ENCODE peak calls at places on chromosomes 12 and 14, in six cellular contexts. U is mammary epithelial cell, R is trophoblast cell, X is neural progenitor cell, V is PC-3, Q is astrocyte. D is an unnamed sample.

GRCh38 chr12:40917561-40917960 is 225.3 kb downstream of the CNTN1 start:
- DNase-seq in X (no peak), V (peak), U (no peak), Q (no peak), R (no peak), D (no peak)

GRCh38 chr12:65277994-65278575 is 398 bp upstream of the MSRB3 start:
- DNase-seq in U (no peak), X (peak), V (no peak), Q (no peak), R (no peak), D (peak)

GRCh38 chr14:95935228-95935822 is 58.7 kb downstream of the TUNAR start:
- DNase-seq in X (peak), Q (peak), R (peak), V (peak), U (peak), D (peak)

GRCh38 chr14:29857545-29857944 is 70.1 kb downstream of the PRKD1 start:
- DNase-seq in U (no peak), R (no peak), X (no peak), Q (no peak), V (no peak), D (no peak)

GRCh38 chr12:81141220-81141619 is 63.3 kb downstream of the ACSS3 start:
- DNase-seq in X (peak), R (peak), U (peak), Q (no peak), V (no peak), D (no peak)

GRCh38 chr12:9349888-9350885 is 142.0 kb upstream of the PZP start:
- DNase-seq in V (peak), X (no peak), R (no peak), U (peak), Q (peak), D (peak)

GRCh38 chr14:84785997-84786396 is 743.9 kb upstream of the FLRT2 start:
- DNase-seq in U (no peak), Q (peak), R (no peak), X (no peak), V (no peak), D (peak)

GRCh38 chr12:4943938-4944284 is 34.2 kb downstream of the KCNA1 start:
- DNase-seq in Q (no peak), V (no peak), U (no peak), R (no peak), X (no peak), D (no peak)

GRCh38 chr14:94601961-94602391 is 10.2 kb upstream of the SERPINA3 start:
- DNase-seq in X (no peak), U (peak), R (no peak), Q (peak), V (peak), D (peak)

GRCh38 chr14:95445161-95445560 is 71.3 kb downstream of the SYNE3 start:
- DNase-seq in Q (no peak), R (no peak), X (no peak), U (no peak), V (peak), D (no peak)

GRCh38 chr14:63603749-63604277 is 37.9 kb downstream of the WDR89 start:
- DNase-seq in X (no peak), Q (no peak), V (no peak), U (no peak), R (no peak), D (no peak)

GRCh38 chr12:67517181-67517887 is 131.2 kb upstream of the DYRK2 start:
- DNase-seq in V (peak), Q (peak), X (no peak), U (peak), R (no peak), D (no peak)

DNA sequence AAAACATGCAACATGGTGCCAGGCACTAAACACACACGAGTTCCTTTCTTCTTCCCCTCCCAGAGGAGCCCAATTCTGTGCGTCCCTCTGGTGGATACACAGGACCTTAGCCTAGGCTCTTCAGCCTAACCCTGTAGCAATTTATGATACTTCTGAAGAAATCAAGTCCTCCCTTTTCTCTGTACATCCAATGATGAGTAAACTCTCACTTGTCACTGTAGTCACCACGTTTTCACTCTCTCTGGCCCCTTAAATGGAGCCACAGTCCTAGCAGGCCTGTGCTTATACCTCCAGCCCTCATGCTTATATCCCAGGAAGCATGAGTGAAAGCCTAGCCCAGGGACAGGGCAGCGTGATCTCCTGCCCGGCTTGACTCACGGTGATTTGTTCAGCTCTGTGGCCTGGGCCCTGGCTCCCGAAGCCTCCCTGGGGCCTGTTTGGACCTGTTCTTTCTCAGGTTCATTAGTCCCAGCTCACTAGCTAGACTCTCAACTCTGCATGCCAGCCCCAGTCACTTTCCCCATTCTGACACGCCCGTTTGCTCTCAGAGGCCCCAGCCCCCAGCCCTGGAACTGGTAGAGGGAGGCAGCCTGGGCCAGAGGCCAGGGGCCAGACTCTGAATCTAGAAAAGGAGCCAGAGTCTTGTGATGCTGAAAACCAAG is 24.1 kb upstream of the PLEKHG3 start:
- DNase-seq in V (peak), U (peak), R (no peak), X (no peak), Q (peak), D (no peak)
- H2AFZ ChIP-seq in V (peak), U (peak), R (peak), X (peak), Q (peak), D (peak)

GRCh38 chr14:81464253-81465001 is 64.3 kb upstream of the STON2 start:
- DNase-seq in U (peak), X (peak), V (peak), R (peak), Q (peak), D (peak)
- H3K9ac ChIP-seq in U (peak), X (no peak), V (peak), R (no peak), Q (peak), D (peak)

DNA sequence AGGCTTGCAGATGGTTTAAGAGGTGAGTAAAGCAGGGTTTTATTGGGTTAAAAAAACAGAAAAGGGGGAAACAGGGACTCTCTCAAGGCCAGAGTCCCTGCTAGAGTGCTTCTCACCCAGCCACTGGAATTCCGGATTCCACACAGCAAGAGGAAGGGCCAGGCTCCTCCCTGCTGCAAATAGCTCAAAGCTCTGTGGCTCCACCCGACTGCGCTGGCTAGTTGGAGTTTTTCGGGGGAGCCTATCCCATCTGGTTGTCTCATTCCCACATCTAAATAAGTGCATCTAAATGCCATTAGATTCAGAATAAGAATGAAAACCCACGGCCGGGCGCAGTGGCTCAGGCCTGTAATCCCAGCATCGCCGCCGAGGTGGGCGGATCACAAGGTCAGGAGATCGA is 791.5 kb downstream of the SLC16A7 start:
- DNase-seq in X (no peak), U (no peak), R (no peak), Q (no peak), V (no peak), D (no peak)
- H2AFZ ChIP-seq in X (peak), U (no peak), R (no peak), Q (no peak), V (no peak), D (no peak)

DNA sequence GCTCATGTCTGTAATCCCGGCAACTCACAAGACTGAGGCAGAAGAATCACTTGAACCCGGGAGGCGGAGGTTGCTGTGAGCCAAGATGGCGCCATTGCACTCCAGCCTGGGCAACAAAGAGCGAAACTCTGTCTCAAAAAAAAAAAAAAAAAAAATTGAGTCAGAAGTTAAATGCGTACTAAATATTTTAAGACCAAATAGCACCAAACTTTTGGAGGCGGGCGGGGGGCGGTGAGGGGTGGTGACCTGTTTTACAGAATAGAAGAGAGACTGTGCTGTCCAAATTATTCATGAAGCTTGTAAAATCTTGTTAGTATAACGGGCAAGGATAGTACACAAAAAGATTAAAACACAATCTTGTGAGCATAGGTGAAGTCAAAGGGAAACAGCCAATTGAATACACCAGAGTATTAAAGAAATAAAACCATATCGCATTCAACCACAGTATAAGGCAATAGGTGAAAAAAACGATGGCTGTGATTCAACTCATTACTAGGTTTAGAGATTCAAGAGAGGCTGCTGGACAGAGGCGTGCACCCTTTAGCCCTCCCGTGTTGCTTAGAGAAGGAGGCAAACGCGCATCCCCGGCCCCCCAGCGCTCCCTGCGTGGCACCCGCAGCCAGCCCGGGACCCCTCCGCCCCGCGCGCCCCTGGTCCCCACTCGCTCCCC is 571 bp downstream of the ZNF891 start:
- DNase-seq in V (peak), R (no peak), X (no peak), Q (peak), U (no peak), D (no peak)
- H3K9ac ChIP-seq in V (peak), R (peak), X (peak), Q (peak), U (peak), D (peak)

DNA sequence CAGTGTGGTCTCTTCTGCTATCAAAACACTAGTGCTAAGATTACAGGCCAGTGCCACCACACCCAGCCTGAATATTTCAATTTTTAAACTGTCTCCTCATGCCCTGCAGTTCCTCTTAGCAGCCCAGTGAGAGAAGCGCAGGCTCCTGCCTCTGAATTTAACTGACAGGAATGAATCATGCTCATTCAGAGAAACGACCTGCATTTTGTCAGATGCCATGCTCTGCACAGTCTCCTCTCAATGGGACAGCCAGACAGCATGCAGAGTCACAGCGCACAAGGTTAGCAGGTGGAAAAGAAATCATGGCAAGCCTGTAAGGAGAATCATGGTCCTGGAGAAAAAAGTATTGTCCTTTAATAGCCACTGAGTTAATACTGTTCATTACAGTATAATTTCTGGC is 691.0 kb upstream of the SEL1L start:
- DNase-seq in U (no peak), X (no peak), V (no peak), R (no peak), Q (no peak), D (no peak)
- H2AFZ ChIP-seq in U (no peak), X (no peak), V (no peak), R (no peak), Q (no peak), D (no peak)

GRCh38 chr12:108201808-108202207 is 72.7 kb downstream of the WSCD2 start:
- DNase-seq in Q (no peak), U (no peak), V (no peak), X (no peak), R (no peak), D (no peak)
- H3K9ac ChIP-seq in Q (no peak), U (no peak), V (no peak), X (no peak), R (no peak), D (no peak)

DNA sequence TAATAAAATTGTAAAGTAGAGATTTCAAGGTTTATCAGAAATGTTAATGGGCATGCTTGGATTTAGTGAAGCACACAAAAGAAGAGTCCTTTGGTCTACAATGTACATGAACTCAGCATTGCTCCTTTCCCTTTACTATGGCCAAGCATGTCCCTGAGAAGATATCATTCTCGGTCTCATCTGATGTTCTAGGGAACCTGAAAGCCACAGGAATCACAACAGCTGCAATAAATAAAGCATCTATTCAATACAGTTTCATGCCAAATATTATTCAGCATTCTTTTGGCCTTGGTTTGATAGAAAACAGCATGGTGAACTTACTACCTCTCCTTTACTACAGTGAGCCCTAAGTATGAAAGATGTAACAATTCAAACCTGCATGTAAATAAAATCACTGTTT is 261.3 kb upstream of the NPAS3 start:
- DNase-seq in Q (no peak), X (no peak), V (no peak), U (no peak), R (no peak), D (no peak)
- H2AFZ ChIP-seq in Q (no peak), X (no peak), V (no peak), U (no peak), R (no peak), D (no peak)

GRCh38 chr14:106564058-106564643 is 1037.8 kb downstream of the TMEM121 start:
- DNase-seq in R (no peak), U (no peak), X (peak), Q (no peak), V (peak), D (no peak)
- H3K9ac ChIP-seq in R (peak), U (no peak), X (no peak), Q (no peak), V (no peak), D (no peak)

GRCh38 chr12:122127839-122128238 is 46.2 kb downstream of the IL31 start:
- DNase-seq in R (peak), X (no peak), V (no peak), Q (no peak), U (no peak), D (no peak)
- H2AFZ ChIP-seq in R (no peak), X (no peak), V (no peak), Q (no peak), U (no peak), D (no peak)

D was measured in mesenchymal stem cell.